ENCODE peak calls at places on chromosomes 2 and 18, in eight cellular contexts. Y, R, Z, V, N, H, Q and K are unnamed samples.
A peak's percentile ranks its signal among the peaks of the same experiment; 100 is the strongest.

GRCh38 chr2:160924936-160925353 is 235.3 kb upstream of the TANK start:
- DNase-seq in V (no peak), Q (no peak), R (no peak), N (no peak), Z (peak; percentile 38), Y (no peak), H (no peak), K (no peak)

GRCh38 chr2:108449410-108450200 is 599 bp downstream of the GCC2 start:
- DNase-seq in Q (peak; percentile 27), N (peak; percentile 66), Z (peak; percentile 45), V (no peak), H (no peak), R (no peak), Y (no peak), K (no peak)

GRCh38 chr2:237801466-237801865 is 2.9 kb downstream of the RBM44 start:
- DNase-seq in Y (no peak), R (no peak), H (no peak), N (no peak), Z (no peak), Q (no peak), V (no peak), K (no peak)

GRCh38 chr2:31081497-31081896 is 56.7 kb downstream of the GALNT14 start:
- DNase-seq in V (no peak), N (no peak), H (no peak), Y (no peak), Q (no peak), Z (no peak), R (no peak), K (no peak)

GRCh38 chr18:74278058-74278457 is 13.7 kb downstream of the CYB5A start:
- DNase-seq in V (no peak), Y (no peak), R (no peak), Z (no peak), N (no peak), H (no peak), Q (no peak), K (no peak)

GRCh38 chr2:233707979-233708644 is 4.6 kb upstream of the UGT1A5 start:
- DNase-seq in V (no peak), Q (peak; percentile 33), N (no peak), Y (no peak), Z (peak; percentile 67), R (no peak), H (no peak), K (no peak)

GRCh38 chr2:106851055-106851454 is 34.9 kb downstream of the ST6GAL2 start:
- DNase-seq in N (no peak), Z (no peak), Q (no peak), H (no peak), Y (no peak), R (no peak), V (no peak), K (no peak)

GRCh38 chr18:44946529-44947113 is 265.9 kb downstream of the SETBP1 start:
- DNase-seq in N (no peak), V (no peak), Q (no peak), Y (no peak), Z (no peak), H (no peak), R (no peak), K (no peak)

GRCh38 chr18:58866261-58867232 is 1.9 kb downstream of the ZNF532 start:
- DNase-seq in N (no peak), Q (no peak), H (no peak), Z (no peak), Y (no peak), V (no peak), R (peak; percentile 46), K (no peak)

GRCh38 chr18:74596959-74597661 is 560 bp upstream of the ZNF407 start:
- DNase-seq in N (peak; percentile 86), R (peak; percentile 84), Y (peak; percentile 70), H (peak; percentile 31), Q (peak; percentile 62), V (peak; percentile 81), Z (no peak), K (peak; percentile 84)

GRCh38 chr2:120736955-120737801 is 1.5 kb downstream of the GLI2 start:
- DNase-seq in R (peak; percentile 90), V (no peak), Y (no peak), H (no peak), Z (peak; percentile 92), Q (peak; percentile 80), N (peak; percentile 48), K (no peak)

GRCh38 chr2:132677661-132678060 is 7.7 kb upstream of the LYPD1 start:
- DNase-seq in Q (no peak), N (no peak), H (no peak), V (no peak), R (no peak), Y (no peak), Z (peak; percentile 82), K (no peak)

GRCh38 chr2:109690822-109691541 is 76.8 kb downstream of the SOWAHC start:
- DNase-seq in Z (peak; percentile 30), Q (no peak), H (peak; percentile 77), N (peak; percentile 84), V (peak; percentile 65), R (no peak), Y (no peak), K (no peak)

GRCh38 chr2:109692013-109692738 is 78.0 kb downstream of the SOWAHC start:
- DNase-seq in Z (no peak), H (no peak), Y (no peak), N (peak; percentile 43), Q (no peak), R (peak; percentile 55), V (peak; percentile 49), K (no peak)

GRCh38 chr2:109690457-109690821 is 76.3 kb downstream of the SOWAHC start:
- DNase-seq in Y (no peak), Q (no peak), H (no peak), Z (no peak), N (no peak), V (peak; percentile 63), R (peak; percentile 48), K (no peak)

GRCh38 chr2:109689973-109690372 is 75.8 kb downstream of the SOWAHC start:
- DNase-seq in H (no peak), Z (no peak), R (no peak), N (peak; percentile 26), Y (no peak), V (no peak), Q (no peak), K (no peak)

DNA sequence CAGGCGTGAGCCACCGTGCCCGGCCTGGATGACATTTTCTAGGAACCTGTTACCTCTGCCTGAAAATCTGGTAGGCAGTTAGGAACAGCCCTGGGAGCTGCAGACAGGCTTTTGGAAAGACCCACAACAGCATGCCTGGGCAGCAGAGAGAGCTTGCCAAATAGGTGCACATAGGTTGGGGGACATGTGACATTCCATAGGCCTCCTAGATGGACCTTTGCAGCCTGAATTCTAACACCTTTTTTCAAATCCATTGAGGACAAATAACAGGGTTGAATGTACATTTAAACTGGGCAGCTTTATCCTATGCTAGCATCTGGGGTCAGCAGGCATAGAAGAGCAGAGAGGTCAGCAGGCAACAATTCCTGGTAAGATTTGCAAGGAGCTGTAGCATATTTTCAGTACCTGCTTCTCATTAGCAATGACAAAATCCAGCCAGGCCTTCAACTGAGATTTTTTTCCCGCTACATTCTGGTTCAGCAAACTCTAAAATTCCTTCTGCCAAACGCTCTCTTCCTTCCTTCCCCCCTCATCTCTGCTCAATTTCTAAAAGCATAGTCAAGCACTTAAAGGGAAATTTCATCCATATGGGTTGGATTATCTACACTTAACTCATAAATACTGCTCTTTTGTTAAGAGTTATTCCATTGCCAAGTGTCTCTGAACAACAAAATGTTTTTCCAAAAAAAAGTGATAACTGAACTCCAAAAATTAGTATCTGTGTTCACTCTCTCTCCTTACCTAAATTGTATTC is 75.2 kb downstream of the SOWAHC start:
- DNase-seq in Y (no peak), Q (no peak), H (no peak), N (no peak), Z (no peak), R (peak; percentile 44), V (no peak), K (no peak)
- H3K4me3 ChIP-seq in Y (no peak overlapping the region), Q (no peak overlapping the region), H (no peak overlapping the region), N (no peak overlapping the region), Z (no peak overlapping the region), R (no peak overlapping the region), V (no peak overlapping the region), K (no peak overlapping the region)

DNA sequence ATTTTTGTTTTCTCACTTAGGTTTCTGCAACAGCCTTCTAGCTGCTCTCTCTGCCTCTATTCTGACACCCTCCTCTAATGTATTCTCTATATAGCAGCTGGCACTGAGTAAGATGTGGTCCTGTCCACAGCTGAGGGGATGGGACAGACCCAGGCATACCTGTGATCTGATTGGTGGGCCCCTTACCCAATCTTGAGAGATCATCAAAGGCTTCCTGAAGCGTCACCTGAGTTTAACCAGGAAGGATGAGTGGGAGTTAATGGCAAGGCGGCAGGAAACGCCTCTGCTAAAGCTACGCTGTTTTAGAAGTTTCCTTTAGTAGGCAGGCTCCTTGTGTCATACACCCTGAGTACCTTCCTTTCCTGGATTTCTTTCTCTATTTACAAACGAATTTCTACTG is 5.7 kb upstream of the TET3 start:
- DNase-seq in Z (no peak), N (no peak), H (no peak), V (no peak), R (peak; percentile 82), Y (no peak), Q (no peak), K (no peak)
- TF ChIP-seq CTCF in Z (no peak), N (no peak), H (no peak), V (no peak), R (no peak), Y (no peak), Q (no peak), K (no peak)

GRCh38 chr2:143125647-143126046 is 3.6 kb upstream of the ARHGAP15 start:
- DNase-seq in H (no peak), Y (no peak), V (no peak), Q (peak; percentile 7), N (no peak), R (no peak), Z (no peak), K (no peak)

GRCh38 chr2:143121957-143122356 is 7.3 kb upstream of the ARHGAP15 start:
- DNase-seq in V (no peak), Y (no peak), N (no peak), H (no peak), Z (no peak), R (no peak), Q (no peak), K (no peak)

GRCh38 chr2:143123911-143124310 is 5.3 kb upstream of the ARHGAP15 start:
- DNase-seq in N (no peak), H (no peak), Y (no peak), V (no peak), Z (no peak), R (no peak), Q (no peak), K (no peak)

GRCh38 chr2:143117225-143117624 is 12.0 kb upstream of the ARHGAP15 start:
- DNase-seq in H (no peak), Z (no peak), V (no peak), R (no peak), N (no peak), Y (no peak), Q (no peak), K (no peak)

GRCh38 chr2:143121079-143121478 is 8.1 kb upstream of the ARHGAP15 start:
- DNase-seq in N (no peak), Y (no peak), Q (no peak), R (no peak), V (no peak), Z (no peak), H (no peak), K (no peak)
- H3K4me3 ChIP-seq in N (no peak overlapping the region), Y (no peak overlapping the region), Q (no peak overlapping the region), R (no peak overlapping the region), V (no peak overlapping the region), Z (no peak overlapping the region), H (no peak overlapping the region), K (no peak overlapping the region)

DNA sequence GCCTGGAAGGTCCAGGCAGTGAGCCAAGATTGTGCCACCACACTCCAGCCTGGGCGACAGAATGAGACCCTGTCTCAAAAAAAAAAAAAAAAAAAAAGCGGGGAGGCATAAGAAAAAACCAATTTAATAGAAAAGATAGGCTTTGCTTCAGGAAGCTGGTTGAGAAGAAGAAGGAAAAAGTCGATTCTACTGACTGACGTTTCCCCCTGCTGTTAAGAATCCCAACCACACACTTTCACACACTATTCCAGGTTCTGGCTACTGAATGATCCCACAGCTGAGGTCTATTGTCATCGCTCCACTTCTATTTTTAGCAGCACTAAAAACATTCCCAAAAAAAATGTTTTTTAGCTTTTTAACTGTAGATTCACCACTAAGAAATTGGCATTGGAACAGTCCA is 6.7 kb upstream of the CHCHD5 start:
- DNase-seq in N (no peak), V (no peak), R (no peak), H (no peak), Z (peak; percentile 50), Y (no peak), Q (peak; percentile 46), K (no peak)
- TF ChIP-seq CTCF in N (no peak), V (no peak), R (peak; percentile 56), H (no peak), Z (peak; percentile 40), Y (no peak), Q (peak; percentile 22), K (no peak)